ENCODE peak calls at places on chromosomes 3 and 15, in six cellular contexts. One of them, this sample, is unnamed.

GRCh38 chr15:62841269-62841628 is 201.3 kb upstream of the TPM1 start:
- DNase-seq in SK-N-SH: no peak
- DNase-seq in ascending aorta: no peak
- DNase-seq in DND-41: no peak
- DNase-seq in CD4-positive, alpha-beta T cell: no peak
- DNase-seq in esophagus muscularis mucosa: no peak
- DNase-seq in this sample: no peak

GRCh38 chr15:78338756-78339155 is 1.4 kb upstream of the CRABP1 start:
- DNase-seq in DND-41: no peak
- DNase-seq in ascending aorta: no peak
- DNase-seq in SK-N-SH: no peak
- DNase-seq in esophagus muscularis mucosa: no peak
- DNase-seq in CD4-positive, alpha-beta T cell: no peak
- DNase-seq in this sample: no peak

GRCh38 chr15:25268166-25268565 is 170.7 kb downstream of the UBE3A start:
- DNase-seq in CD4-positive, alpha-beta T cell: no peak
- DNase-seq in SK-N-SH: no peak
- DNase-seq in ascending aorta: no peak
- DNase-seq in DND-41: no peak
- DNase-seq in esophagus muscularis mucosa: no peak
- DNase-seq in this sample: no peak

GRCh38 chr3:79056498-79056897 is 711.3 kb downstream of the ROBO1 start:
- DNase-seq in SK-N-SH: no peak
- DNase-seq in ascending aorta: no peak
- DNase-seq in esophagus muscularis mucosa: no peak
- DNase-seq in CD4-positive, alpha-beta T cell: no peak
- DNase-seq in DND-41: no peak
- DNase-seq in this sample: no peak

GRCh38 chr15:39327005-39327725 is 253.7 kb upstream of the THBS1 start:
- DNase-seq in CD4-positive, alpha-beta T cell: no peak
- DNase-seq in DND-41: no peak
- DNase-seq in esophagus muscularis mucosa: no peak
- DNase-seq in SK-N-SH: no peak
- DNase-seq in ascending aorta: no peak
- DNase-seq in this sample: no peak

GRCh38 chr3:71428841-71429609 is 154.5 kb downstream of the FOXP1 start:
- DNase-seq in esophagus muscularis mucosa: no peak
- DNase-seq in ascending aorta: peak
- DNase-seq in SK-N-SH: no peak
- DNase-seq in CD4-positive, alpha-beta T cell: no peak
- DNase-seq in DND-41: no peak
- DNase-seq in this sample: no peak

GRCh38 chr15:47903369-47903768 is 186.1 kb downstream of the SEMA6D start:
- DNase-seq in DND-41: no peak
- DNase-seq in esophagus muscularis mucosa: no peak
- DNase-seq in CD4-positive, alpha-beta T cell: no peak
- DNase-seq in ascending aorta: no peak
- DNase-seq in SK-N-SH: no peak
- DNase-seq in this sample: no peak

GRCh38 chr3:112569265-112569664 is 7.4 kb downstream of the SLC35A5 start:
- DNase-seq in ascending aorta: no peak
- DNase-seq in CD4-positive, alpha-beta T cell: no peak
- DNase-seq in SK-N-SH: no peak
- DNase-seq in esophagus muscularis mucosa: no peak
- DNase-seq in DND-41: no peak
- DNase-seq in this sample: no peak

GRCh38 chr15:61702224-61703120 is 357.8 kb downstream of the VPS13C start:
- DNase-seq in esophagus muscularis mucosa: peak
- DNase-seq in SK-N-SH: no peak
- DNase-seq in CD4-positive, alpha-beta T cell: no peak
- DNase-seq in ascending aorta: no peak
- DNase-seq in DND-41: no peak
- DNase-seq in this sample: no peak

GRCh38 chr3:27659279-27660021 is 62.7 kb downstream of the EOMES start:
- DNase-seq in DND-41: peak
- DNase-seq in ascending aorta: no peak
- DNase-seq in esophagus muscularis mucosa: no peak
- DNase-seq in SK-N-SH: peak
- DNase-seq in CD4-positive, alpha-beta T cell: peak
- DNase-seq in this sample: peak
- TF ChIP-seq CTCF in DND-41: peak
- TF ChIP-seq CTCF in ascending aorta: peak
- TF ChIP-seq CTCF in esophagus muscularis mucosa: peak
- TF ChIP-seq CTCF in SK-N-SH: peak
- TF ChIP-seq CTCF in CD4-positive, alpha-beta T cell: peak
- TF ChIP-seq CTCF in this sample: peak

GRCh38 chr3:9110316-9110715 is 139.1 kb downstream of the SRGAP3 start:
- DNase-seq in CD4-positive, alpha-beta T cell: no peak
- DNase-seq in esophagus muscularis mucosa: no peak
- DNase-seq in ascending aorta: no peak
- DNase-seq in SK-N-SH: no peak
- DNase-seq in DND-41: no peak
- DNase-seq in this sample: no peak

GRCh38 chr3:9113040-9113439 is 136.4 kb downstream of the SRGAP3 start:
- DNase-seq in DND-41: no peak
- DNase-seq in esophagus muscularis mucosa: no peak
- DNase-seq in SK-N-SH: no peak
- DNase-seq in ascending aorta: no peak
- DNase-seq in CD4-positive, alpha-beta T cell: no peak
- DNase-seq in this sample: no peak

GRCh38 chr3:9110802-9111201 is 138.6 kb downstream of the SRGAP3 start:
- DNase-seq in CD4-positive, alpha-beta T cell: no peak
- DNase-seq in SK-N-SH: no peak
- DNase-seq in ascending aorta: no peak
- DNase-seq in DND-41: no peak
- DNase-seq in esophagus muscularis mucosa: no peak
- DNase-seq in this sample: no peak

GRCh38 chr3:9109570-9109914 is 139.9 kb downstream of the SRGAP3 start:
- DNase-seq in esophagus muscularis mucosa: no peak
- DNase-seq in SK-N-SH: no peak
- DNase-seq in ascending aorta: no peak
- DNase-seq in CD4-positive, alpha-beta T cell: no peak
- DNase-seq in DND-41: no peak
- DNase-seq in this sample: no peak

GRCh38 chr3:9111349-9112265 is 137.8 kb downstream of the SRGAP3 start:
- DNase-seq in ascending aorta: peak
- DNase-seq in DND-41: peak
- DNase-seq in esophagus muscularis mucosa: no peak
- DNase-seq in CD4-positive, alpha-beta T cell: no peak
- DNase-seq in SK-N-SH: no peak
- DNase-seq in this sample: no peak
- TF ChIP-seq CTCF in ascending aorta: peak
- TF ChIP-seq CTCF in DND-41: peak
- TF ChIP-seq CTCF in esophagus muscularis mucosa: no peak
- TF ChIP-seq CTCF in CD4-positive, alpha-beta T cell: no peak
- TF ChIP-seq CTCF in SK-N-SH: peak
- TF ChIP-seq CTCF in this sample: peak

GRCh38 chr15:76185716-76186115 is 125.6 kb downstream of the ETFA start:
- DNase-seq in CD4-positive, alpha-beta T cell: no peak
- DNase-seq in SK-N-SH: no peak
- DNase-seq in esophagus muscularis mucosa: no peak
- DNase-seq in ascending aorta: no peak
- DNase-seq in DND-41: peak
- DNase-seq in this sample: peak
- TF ChIP-seq CTCF in CD4-positive, alpha-beta T cell: no peak
- TF ChIP-seq CTCF in SK-N-SH: peak
- TF ChIP-seq CTCF in esophagus muscularis mucosa: peak
- TF ChIP-seq CTCF in ascending aorta: no peak
- TF ChIP-seq CTCF in DND-41: peak
- TF ChIP-seq CTCF in this sample: peak

DNA sequence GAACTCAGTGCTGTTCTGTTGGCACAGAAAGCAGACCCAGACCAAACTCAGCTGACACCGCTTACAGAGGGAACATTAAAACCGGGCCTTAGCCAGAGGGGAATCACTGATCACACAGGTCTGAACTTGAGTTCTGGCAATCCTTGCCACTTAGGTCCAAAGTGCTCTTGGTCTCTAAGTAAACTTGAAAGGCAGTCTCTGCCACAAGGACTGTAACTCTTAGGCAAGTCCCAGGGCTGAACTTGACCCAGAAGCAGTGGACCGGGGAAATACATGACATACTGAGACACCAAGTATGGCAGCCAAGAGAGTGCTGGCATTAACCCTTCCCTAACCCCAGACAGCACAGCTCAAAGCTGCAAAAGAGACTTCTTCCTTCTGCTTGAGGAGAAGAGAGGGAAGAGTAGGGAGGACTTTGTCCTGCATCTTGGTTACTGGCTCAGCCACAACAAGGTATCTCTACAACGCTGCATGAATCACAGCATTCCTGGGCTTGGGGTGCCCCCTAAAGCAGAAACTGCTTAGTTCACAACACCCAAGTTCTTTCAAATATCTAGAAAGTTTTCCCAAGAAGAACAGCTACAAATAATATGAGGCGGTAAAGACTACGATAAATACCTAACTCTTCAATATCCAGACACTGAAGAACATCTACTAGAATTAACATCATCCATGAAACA is 32.5 kb downstream of the NAALADL2 start:
- DNase-seq in CD4-positive, alpha-beta T cell: no peak
- DNase-seq in ascending aorta: no peak
- DNase-seq in esophagus muscularis mucosa: no peak
- DNase-seq in DND-41: no peak
- DNase-seq in SK-N-SH: no peak
- DNase-seq in this sample: no peak
- TF ChIP-seq CTCF in CD4-positive, alpha-beta T cell: no peak
- TF ChIP-seq CTCF in ascending aorta: no peak
- TF ChIP-seq CTCF in esophagus muscularis mucosa: no peak
- TF ChIP-seq CTCF in DND-41: no peak
- TF ChIP-seq CTCF in SK-N-SH: no peak
- TF ChIP-seq CTCF in this sample: no peak

DNA sequence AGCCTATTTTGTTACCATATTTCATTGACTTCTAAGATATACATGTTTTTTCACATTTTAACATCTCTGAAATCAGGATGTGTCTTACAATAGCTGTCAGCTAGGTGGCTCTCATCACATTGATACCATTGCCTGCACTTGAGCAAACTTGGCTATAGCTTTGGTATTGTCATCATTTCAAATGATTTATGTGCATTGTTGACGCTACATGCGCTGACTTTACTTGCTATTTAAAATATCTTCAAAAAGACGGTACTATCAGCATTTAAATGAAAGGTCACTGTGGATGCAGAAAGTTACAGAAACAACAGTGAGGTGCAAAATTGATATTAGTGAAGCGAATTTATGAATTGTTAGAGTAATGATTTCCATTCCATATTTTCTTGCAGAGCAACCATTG is 54.0 kb upstream of the ABHD2 start:
- DNase-seq in CD4-positive, alpha-beta T cell: no peak
- DNase-seq in ascending aorta: no peak
- DNase-seq in esophagus muscularis mucosa: no peak
- DNase-seq in SK-N-SH: no peak
- DNase-seq in DND-41: no peak
- DNase-seq in this sample: no peak
- TF ChIP-seq CTCF in CD4-positive, alpha-beta T cell: no peak
- TF ChIP-seq CTCF in ascending aorta: no peak
- TF ChIP-seq CTCF in esophagus muscularis mucosa: peak
- TF ChIP-seq CTCF in SK-N-SH: peak
- TF ChIP-seq CTCF in DND-41: peak
- TF ChIP-seq CTCF in this sample: no peak

DNA sequence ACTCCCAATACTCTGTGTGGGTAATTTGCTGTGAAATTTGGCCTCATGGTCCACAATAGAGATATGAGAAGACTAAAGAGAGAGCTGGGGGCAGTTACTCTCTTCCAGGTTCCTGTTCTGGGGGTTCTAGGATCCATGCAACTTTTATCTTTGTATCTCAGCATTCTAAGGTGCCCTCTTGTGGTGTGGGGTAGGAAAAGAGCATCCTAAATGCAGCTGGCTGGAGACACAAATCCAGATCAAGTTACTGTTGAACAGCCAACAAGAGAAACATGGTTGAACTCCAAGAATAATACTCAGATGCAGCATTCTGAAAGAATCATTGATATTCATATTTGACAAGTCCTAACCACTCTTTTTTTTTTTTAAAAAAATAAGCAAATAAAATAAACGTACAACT is 238.2 kb downstream of the GREM1 start:
- DNase-seq in SK-N-SH: peak
- DNase-seq in esophagus muscularis mucosa: no peak
- DNase-seq in ascending aorta: no peak
- DNase-seq in DND-41: no peak
- DNase-seq in CD4-positive, alpha-beta T cell: no peak
- DNase-seq in this sample: peak
- TF ChIP-seq CTCF in SK-N-SH: peak
- TF ChIP-seq CTCF in esophagus muscularis mucosa: peak
- TF ChIP-seq CTCF in ascending aorta: peak
- TF ChIP-seq CTCF in DND-41: peak
- TF ChIP-seq CTCF in CD4-positive, alpha-beta T cell: no peak
- TF ChIP-seq CTCF in this sample: peak

This sample was measured in nephron progenitor cell.